ENCODE peak calls at places on chromosomes 5 and 9, in six cellular contexts. One of them, this sample, is unnamed.

GRCh38 chr5:67998709-67999251 is 216.8 kb upstream of the PIK3R1 start:
- DNase-seq in gastrocnemius medialis: peak
- DNase-seq in HCT116: peak
- DNase-seq in osteoblast: peak
- DNase-seq in Peyer's patch: peak
- DNase-seq in stomach: no peak
- DNase-seq in this sample: no peak

GRCh38 chr9:134545213-134546211 is 96.1 kb upstream of the COL5A1 start:
- DNase-seq in gastrocnemius medialis: no peak
- DNase-seq in HCT116: no peak
- DNase-seq in osteoblast: peak
- DNase-seq in Peyer's patch: peak
- DNase-seq in stomach: no peak
- DNase-seq in this sample: no peak

GRCh38 chr9:19445452-19445851 is 36.6 kb downstream of the ACER2 start:
- DNase-seq in gastrocnemius medialis: no peak
- DNase-seq in HCT116: no peak
- DNase-seq in osteoblast: no peak
- DNase-seq in Peyer's patch: no peak
- DNase-seq in stomach: no peak
- DNase-seq in this sample: no peak

GRCh38 chr9:95176755-95177319 is 140.7 kb downstream of the FANCC start:
- DNase-seq in gastrocnemius medialis: no peak
- DNase-seq in HCT116: no peak
- DNase-seq in osteoblast: no peak
- DNase-seq in Peyer's patch: no peak
- DNase-seq in stomach: no peak
- DNase-seq in this sample: no peak

GRCh38 chr9:95249986-95250385 is 67.5 kb downstream of the FANCC start:
- DNase-seq in gastrocnemius medialis: no peak
- DNase-seq in HCT116: no peak
- DNase-seq in osteoblast: no peak
- DNase-seq in Peyer's patch: no peak
- DNase-seq in stomach: no peak
- DNase-seq in this sample: no peak

GRCh38 chr5:164475339-164475977 is 970.0 kb downstream of the MAT2B start:
- DNase-seq in gastrocnemius medialis: no peak
- DNase-seq in HCT116: no peak
- DNase-seq in osteoblast: peak
- DNase-seq in Peyer's patch: no peak
- DNase-seq in stomach: no peak
- DNase-seq in this sample: no peak

GRCh38 chr9:36164989-36165388 is 4.2 kb upstream of the CCIN start:
- DNase-seq in gastrocnemius medialis: no peak
- DNase-seq in HCT116: no peak
- DNase-seq in osteoblast: peak
- DNase-seq in Peyer's patch: no peak
- DNase-seq in stomach: no peak
- DNase-seq in this sample: no peak

GRCh38 chr5:17339841-17340240 is 122.4 kb downstream of the BASP1 start:
- DNase-seq in gastrocnemius medialis: no peak
- DNase-seq in HCT116: no peak
- DNase-seq in osteoblast: no peak
- DNase-seq in Peyer's patch: no peak
- DNase-seq in stomach: no peak
- DNase-seq in this sample: no peak

GRCh38 chr5:4095918-4096630 is 500.4 kb downstream of the IRX1 start:
- DNase-seq in gastrocnemius medialis: no peak
- DNase-seq in HCT116: no peak
- DNase-seq in osteoblast: no peak
- DNase-seq in Peyer's patch: no peak
- DNase-seq in stomach: no peak
- DNase-seq in this sample: no peak

GRCh38 chr5:125125031-125125823 is 378.8 kb upstream of the ZNF608 start:
- DNase-seq in gastrocnemius medialis: no peak
- DNase-seq in HCT116: no peak
- DNase-seq in osteoblast: no peak
- DNase-seq in Peyer's patch: no peak
- DNase-seq in stomach: no peak
- DNase-seq in this sample: no peak

GRCh38 chr9:16611969-16612368 is 258.5 kb downstream of the BNC2 start:
- DNase-seq in gastrocnemius medialis: no peak
- DNase-seq in HCT116: no peak
- DNase-seq in osteoblast: no peak
- DNase-seq in Peyer's patch: no peak
- DNase-seq in stomach: no peak
- DNase-seq in this sample: no peak

DNA sequence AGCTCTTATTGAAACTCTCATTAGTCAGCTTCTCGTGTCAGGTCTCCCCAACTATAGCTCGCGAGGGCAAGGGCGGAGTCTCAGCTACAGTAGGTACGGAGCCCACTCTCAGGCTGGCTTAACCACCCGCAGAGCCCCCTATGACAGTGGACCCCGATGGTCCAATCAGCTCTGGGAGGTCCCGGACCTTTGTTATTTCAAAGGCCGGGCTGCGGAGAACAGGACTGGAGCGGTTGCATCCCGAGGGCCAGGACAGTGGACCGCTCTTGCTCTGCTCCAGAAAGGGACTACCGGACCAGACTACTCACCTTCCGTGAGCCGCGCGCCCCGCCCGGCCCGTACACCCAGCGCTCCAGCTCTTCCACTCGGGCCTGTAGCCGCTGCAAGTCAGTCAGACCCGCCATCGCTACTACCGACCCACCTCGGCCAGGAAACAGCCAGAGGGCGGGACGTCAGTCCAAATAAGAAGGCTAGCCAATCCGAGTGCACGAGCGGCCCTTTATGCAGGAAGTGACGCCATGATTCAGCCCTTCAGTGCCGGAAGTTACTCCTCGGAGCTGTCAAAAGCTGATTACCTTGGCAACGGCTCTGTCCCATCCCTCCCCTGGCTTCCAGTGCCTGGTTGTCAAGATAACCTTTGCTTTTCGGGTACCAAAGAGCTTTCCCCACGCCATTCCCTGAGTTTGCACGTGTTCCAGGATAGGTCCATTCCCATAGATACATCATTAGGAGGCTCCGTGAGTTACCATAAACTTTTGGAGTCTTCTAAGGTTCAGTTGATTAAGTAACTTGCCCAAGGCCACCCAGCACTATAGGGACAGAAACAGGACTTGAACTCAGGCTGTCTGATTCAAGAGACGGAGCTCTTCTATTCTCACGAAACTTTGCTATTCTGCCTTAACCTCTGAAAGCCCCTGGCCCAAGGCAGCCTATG is at the start of gene DCTN3:
- DNase-seq in gastrocnemius medialis: peak
- DNase-seq in HCT116: peak
- DNase-seq in osteoblast: peak
- DNase-seq in Peyer's patch: peak
- DNase-seq in stomach: peak
- DNase-seq in this sample: peak
- H3K27ac ChIP-seq in gastrocnemius medialis: peak
- H3K27ac ChIP-seq in HCT116: peak
- H3K27ac ChIP-seq in osteoblast: peak
- H3K27ac ChIP-seq in Peyer's patch: peak
- H3K27ac ChIP-seq in stomach: peak
- H3K27ac ChIP-seq in this sample: peak

GRCh38 chr5:151708126-151708525 is 21.4 kb upstream of the SPARC start:
- DNase-seq in gastrocnemius medialis: no peak
- DNase-seq in HCT116: peak
- DNase-seq in osteoblast: no peak
- DNase-seq in Peyer's patch: no peak
- DNase-seq in stomach: no peak
- DNase-seq in this sample: no peak

GRCh38 chr5:151703780-151704179 is 17.1 kb upstream of the SPARC start:
- DNase-seq in gastrocnemius medialis: no peak
- DNase-seq in HCT116: no peak
- DNase-seq in osteoblast: no peak
- DNase-seq in Peyer's patch: no peak
- DNase-seq in stomach: no peak
- DNase-seq in this sample: no peak

GRCh38 chr5:151709109-151709735 is 22.5 kb upstream of the SPARC start:
- DNase-seq in gastrocnemius medialis: no peak
- DNase-seq in HCT116: no peak
- DNase-seq in osteoblast: no peak
- DNase-seq in Peyer's patch: no peak
- DNase-seq in stomach: no peak
- DNase-seq in this sample: no peak

GRCh38 chr5:151706906-151707305 is 20.2 kb upstream of the SPARC start:
- DNase-seq in gastrocnemius medialis: no peak
- DNase-seq in HCT116: no peak
- DNase-seq in osteoblast: peak
- DNase-seq in Peyer's patch: no peak
- DNase-seq in stomach: no peak
- DNase-seq in this sample: no peak

GRCh38 chr5:151707566-151707965 is 20.9 kb upstream of the SPARC start:
- DNase-seq in gastrocnemius medialis: no peak
- DNase-seq in HCT116: no peak
- DNase-seq in osteoblast: no peak
- DNase-seq in Peyer's patch: no peak
- DNase-seq in stomach: no peak
- DNase-seq in this sample: no peak
- TF ChIP-seq CTCF in gastrocnemius medialis: no peak
- TF ChIP-seq CTCF in HCT116: no peak
- TF ChIP-seq CTCF in osteoblast: no peak
- TF ChIP-seq CTCF in Peyer's patch: no peak
- TF ChIP-seq CTCF in stomach: no peak
- TF ChIP-seq CTCF in this sample: no peak

GRCh38 chr5:112219000-112219399 is 200.1 kb downstream of the EPB41L4A start:
- DNase-seq in gastrocnemius medialis: no peak
- DNase-seq in HCT116: no peak
- DNase-seq in osteoblast: no peak
- DNase-seq in Peyer's patch: no peak
- DNase-seq in stomach: no peak
- DNase-seq in this sample: no peak
- H3K4me3 ChIP-seq in gastrocnemius medialis: no peak
- H3K4me3 ChIP-seq in HCT116: no peak
- H3K4me3 ChIP-seq in osteoblast: no peak
- H3K4me3 ChIP-seq in Peyer's patch: no peak
- H3K4me3 ChIP-seq in stomach: no peak
- H3K4me3 ChIP-seq in this sample: no peak

GRCh38 chr9:114290561-114290986 is 32.3 kb upstream of the ORM1 start:
- DNase-seq in gastrocnemius medialis: no peak
- DNase-seq in HCT116: no peak
- DNase-seq in osteoblast: no peak
- DNase-seq in Peyer's patch: no peak
- DNase-seq in stomach: no peak
- DNase-seq in this sample: no peak
- H3K27ac ChIP-seq in gastrocnemius medialis: no peak
- H3K27ac ChIP-seq in HCT116: no peak
- H3K27ac ChIP-seq in osteoblast: no peak
- H3K27ac ChIP-seq in Peyer's patch: no peak
- H3K27ac ChIP-seq in stomach: no peak
- H3K27ac ChIP-seq in this sample: no peak

This sample was measured in AG04450.